ENCODE peak calls at places on chromosomes 2 and 18, in six cellular contexts. N is BE2C, W is upper lobe of right lung, T is Caco-2, Z is left ventricle myocardium inferior, V is thyroid gland. U is an unnamed sample. For H3K4me1, the result is how much of the 10 kb centered on the place peaks cover.

GRCh38 chr18:43681661-43682060 is 404.4 kb upstream of the SYT4 start:
- DNase-seq in N (no peak), T (no peak), W (no peak), V (no peak), Z (no peak), U (no peak)

GRCh38 chr2:241410739-241411176 is 54.7 kb downstream of the FARP2 start:
- DNase-seq in Z (no peak), T (no peak), N (no peak), V (no peak), W (no peak), U (no peak)

GRCh38 chr2:85990084-85990483 is 101.3 kb upstream of the ST3GAL5 start:
- DNase-seq in N (no peak), W (no peak), Z (no peak), T (no peak), V (no peak), U (no peak)

GRCh38 chr18:49878996-49879585 is 65.8 kb upstream of the ACAA2 start:
- DNase-seq in Z (no peak), V (no peak), W (no peak), T (no peak), N (no peak), U (no peak)

GRCh38 chr2:172204762-172205161 is 102.1 kb upstream of the DLX2 start:
- DNase-seq in T (no peak), N (no peak), W (no peak), V (no peak), Z (no peak), U (no peak)

GRCh38 chr2:120450196-120450820 is 104.4 kb downstream of the INHBB start:
- DNase-seq in T (no peak), V (no peak), Z (no peak), W (peak), N (no peak), U (no peak)

GRCh38 chr2:149562304-149562703 is 25.3 kb downstream of the MMADHC start:
- DNase-seq in W (no peak), N (peak), Z (no peak), T (no peak), V (no peak), U (no peak)

GRCh38 chr2:12177052-12177994 is 430.9 kb downstream of the LPIN1 start:
- DNase-seq in T (peak), Z (peak), N (peak), V (no peak), W (no peak), U (no peak)

GRCh38 chr18:14971461-14972185 is 223.7 kb downstream of the ANKRD30B start:
- DNase-seq in T (no peak), W (no peak), V (peak), N (no peak), Z (no peak), U (no peak)

GRCh38 chr18:78602430-78602829 is 377.2 kb upstream of the SALL3 start:
- DNase-seq in V (no peak), N (no peak), Z (no peak), T (no peak), W (no peak), U (no peak)

GRCh38 chr2:64859208-64860161 is 129.7 kb upstream of the SLC1A4 start:
- DNase-seq in Z (peak), T (peak), W (peak), N (no peak), V (peak), U (peak)

GRCh38 chr2:54578668-54579045 is 122.5 kb downstream of the SPTBN1 start:
- DNase-seq in T (no peak), W (no peak), Z (no peak), V (no peak), N (no peak), U (no peak)
- H3K4me1 ChIP-seq in T (half or more), W (half or more), Z (half or more), V (under half), N (under half), U (under half)

GRCh38 chr18:10301831-10302483 is 152.5 kb upstream of the APCDD1 start:
- DNase-seq in Z (no peak), N (no peak), W (no peak), T (no peak), V (no peak), U (no peak)
- H3K4me1 ChIP-seq in Z (under half), N (under half), W (under half), T (under half), V (under half), U (under half)

DNA sequence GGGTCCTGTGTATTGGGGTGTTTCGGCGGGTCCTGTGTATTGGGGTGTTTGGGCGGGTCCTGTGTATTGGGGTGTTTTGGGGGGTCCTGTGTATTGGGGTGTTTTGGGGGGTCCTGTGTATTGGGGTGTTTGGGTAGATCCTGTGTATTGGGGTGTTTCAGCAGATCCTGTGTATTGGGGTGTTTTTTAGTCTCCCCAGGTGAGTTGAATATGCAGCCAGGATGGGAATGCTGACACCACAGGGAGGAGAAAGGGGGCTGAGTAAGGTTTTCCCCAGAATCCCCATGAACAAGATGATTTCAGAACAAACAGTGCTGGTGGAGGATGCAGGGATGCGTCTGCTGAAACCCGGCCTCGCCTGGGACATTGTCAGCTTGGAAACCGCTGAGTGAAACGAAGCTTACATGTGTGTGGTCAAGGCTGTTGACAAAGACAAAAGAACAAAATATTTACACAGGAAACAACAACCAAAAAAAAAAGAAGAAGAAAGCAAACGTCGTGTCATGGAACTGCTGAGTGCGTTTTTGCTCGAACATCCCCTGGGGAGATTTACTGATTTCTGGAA is 88.5 kb upstream of the ODC1 start:
- DNase-seq in T (no peak), Z (no peak), V (no peak), N (no peak), W (no peak), U (no peak)
- H3K4me1 ChIP-seq in T (under half), Z (under half), V (under half), N (under half), W (under half), U (under half)

GRCh38 chr2:237431856-237432255 is 17.9 kb upstream of the COL6A3 start:
- DNase-seq in T (no peak), V (no peak), Z (no peak), W (no peak), N (no peak), U (no peak)

GRCh38 chr2:237431372-237431771 is 17.4 kb upstream of the COL6A3 start:
- DNase-seq in N (no peak), Z (no peak), W (no peak), V (no peak), T (no peak), U (no peak)

GRCh38 chr2:237427807-237428506 is 14.0 kb upstream of the COL6A3 start:
- DNase-seq in T (no peak), N (no peak), V (no peak), W (no peak), Z (no peak), U (no peak)

GRCh38 chr2:237432484-237433092 is 18.6 kb upstream of the COL6A3 start:
- DNase-seq in N (peak), T (no peak), V (peak), Z (no peak), W (no peak), U (no peak)

GRCh38 chr2:237429761-237430160 is 15.8 kb upstream of the COL6A3 start:
- DNase-seq in T (no peak), V (peak), Z (no peak), W (peak), N (no peak), U (no peak)
- H3K4me1 ChIP-seq in T (under half), V (under half), Z (under half), W (under half), N (under half), U (under half)

DNA sequence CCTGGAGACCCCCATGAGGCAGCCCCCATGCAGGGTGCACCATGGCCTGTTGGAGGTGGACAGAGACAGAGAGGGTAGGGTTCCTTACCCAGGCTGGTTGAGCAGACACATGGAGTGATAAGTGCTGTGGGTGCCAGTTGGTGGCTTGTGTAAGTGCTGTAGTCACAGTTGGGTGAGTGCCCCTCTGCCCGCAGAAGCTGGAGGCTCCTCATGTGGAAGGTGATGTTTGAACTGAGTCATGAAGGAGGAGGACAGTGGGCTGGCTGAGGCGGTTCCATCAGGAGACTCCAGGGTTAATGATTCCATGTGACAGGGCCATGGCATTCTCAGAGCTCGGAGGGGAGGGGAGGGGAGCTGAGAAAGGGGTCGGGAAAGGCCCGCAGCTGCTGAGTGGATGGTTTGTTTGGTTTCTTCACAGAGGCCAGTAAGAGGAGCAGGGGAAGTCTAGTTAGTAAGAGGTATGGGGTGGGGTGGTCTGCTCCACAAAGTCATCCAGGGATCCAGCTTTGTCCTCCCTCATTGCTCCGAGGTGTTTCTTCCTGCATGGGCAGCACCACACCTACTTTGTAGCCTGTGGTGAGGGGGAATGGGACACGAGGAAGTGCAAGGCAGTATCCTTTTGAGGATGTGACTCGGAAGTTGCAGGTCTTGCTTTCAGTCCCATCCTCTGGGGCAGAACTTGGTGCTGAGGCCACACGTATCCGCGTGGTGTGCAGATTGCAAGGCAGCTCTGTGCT is 13.6 kb downstream of the IMPA2 start:
- DNase-seq in W (no peak), T (peak), V (peak), N (no peak), Z (no peak), U (no peak)
- H3K4me1 ChIP-seq in W (under half), T (under half), V (half or more), N (under half), Z (half or more), U (under half)